ENCODE peak calls at places on chromosomes 12 and 14, in six cellular contexts. C, R, Q, G, J and V are unnamed samples.

GRCh38 chr12:49537709-49538601 is 875 bp upstream of the KCNH3 start:
- DNase-seq in C (no peak), R (peak), Q (no peak), G (peak), J (peak), V (peak)

GRCh38 chr12:47433876-47434275 is 272.0 kb downstream of the RPAP3 start:
- DNase-seq in C (peak), R (no peak), Q (no peak), G (no peak), J (no peak), V (no peak)

GRCh38 chr14:85088231-85088630 is 441.7 kb upstream of the FLRT2 start:
- DNase-seq in C (peak), R (no peak), Q (no peak), G (no peak), J (no peak), V (no peak)

GRCh38 chr14:49240383-49240782 is 345.8 kb downstream of the RPS29 start:
- DNase-seq in C (no peak), R (no peak), Q (no peak), G (no peak), J (no peak), V (no peak)

GRCh38 chr12:96300064-96300463 is 100.2 kb downstream of the CDK17 start:
- DNase-seq in C (no peak), R (no peak), Q (no peak), G (no peak), J (no peak), V (no peak)

GRCh38 chr12:27911397-27911796 is 61.1 kb downstream of the PTHLH start:
- DNase-seq in C (no peak), R (no peak), Q (no peak), G (no peak), J (no peak), V (no peak)

GRCh38 chr14:49865431-49865859 is 12.9 kb upstream of the NEMF start:
- DNase-seq in C (no peak), R (peak), Q (no peak), G (peak), J (peak), V (peak)

GRCh38 chr12:112979281-112979680 is 962 bp downstream of the OAS2 start:
- DNase-seq in C (no peak), R (no peak), Q (no peak), G (no peak), J (no peak), V (no peak)

GRCh38 chr12:53051881-53052412 is 2.1 kb downstream of the TNS2 start:
- DNase-seq in C (no peak), R (no peak), Q (no peak), G (no peak), J (no peak), V (no peak)

GRCh38 chr12:131052063-131052781 is 98.5 kb downstream of the ADGRD1 start:
- DNase-seq in C (no peak), R (no peak), Q (no peak), G (no peak), J (no peak), V (no peak)

GRCh38 chr12:27560126-27560525 is 36.1 kb downstream of the PPFIBP1 start:
- DNase-seq in C (no peak), R (no peak), Q (no peak), G (no peak), J (no peak), V (no peak)

GRCh38 chr14:46197856-46198255 is 453.7 kb downstream of the RPL10L start:
- DNase-seq in C (peak), R (no peak), Q (no peak), G (no peak), J (no peak), V (no peak)

GRCh38 chr14:60090864-60091519 is 731 bp upstream of the PCNX4 start:
- DNase-seq in C (peak), R (no peak), Q (peak), G (no peak), J (peak), V (peak)

GRCh38 chr12:59164991-59165718 is 244.9 kb upstream of the LRIG3 start:
- DNase-seq in C (peak), R (no peak), Q (peak), G (no peak), J (peak), V (no peak)